ENCODE peak calls at places on chromosome 15, in seven cellular contexts. V is mesendoderm, N is H1, G is H9, D is neuronal stem cell, K is IMR-90, T is trophoblast cell. C is an unnamed sample.

GRCh38 chr15:84775867-84776449 is 27.6 kb downstream of the ZNF592 start:
- DNase-seq in V (no peak), N (no peak), G (no peak), D (no peak), K (no peak), T (no peak), C (no peak)

GRCh38 chr15:34279341-34279740 is 54.5 kb downstream of the EMC4 start:
- DNase-seq in V (no peak), N (no peak), G (no peak), D (no peak), K (no peak), T (no peak), C (no peak)

GRCh38 chr15:88302373-88302772 is 45.8 kb upstream of the NTRK3 start:
- DNase-seq in V (no peak), N (no peak), G (no peak), D (no peak), K (no peak), T (no peak), C (no peak)

GRCh38 chr15:44646460-44646859 is 17.0 kb downstream of the SPG11 start:
- DNase-seq in V (no peak), N (no peak), G (no peak), D (no peak), K (no peak), T (no peak), C (no peak)

GRCh38 chr15:47027322-47027946 is 689.9 kb upstream of the SEMA6D start:
- DNase-seq in V (peak), N (peak), G (peak), D (no peak), K (no peak), T (no peak), C (peak)

GRCh38 chr15:29270169-29270955 is 740 bp upstream of the NSMCE3 start:
- DNase-seq in V (no peak), N (no peak), G (no peak), D (no peak), K (peak), T (peak), C (peak)

GRCh38 chr15:77002436-77002835 is 7.5 kb downstream of the PSTPIP1 start:
- DNase-seq in V (no peak), N (no peak), G (no peak), D (no peak), K (no peak), T (no peak), C (no peak)

GRCh38 chr15:41992803-41993190 is 20.4 kb upstream of the EHD4 start:
- DNase-seq in V (no peak), N (no peak), G (no peak), D (no peak), K (no peak), T (no peak), C (no peak)

GRCh38 chr15:57218826-57219576 is 157.3 kb upstream of the CGNL1 start:
- DNase-seq in V (peak), N (no peak), G (peak), D (peak), K (peak), T (no peak), C (peak)

GRCh38 chr15:78087944-78088772 is 4.2 kb upstream of the SH2D7 start:
- DNase-seq in V (no peak), N (no peak), G (no peak), D (no peak), K (peak), T (peak), C (peak)

GRCh38 chr15:35168464-35168863 is 83.4 kb upstream of the NANOGP8 start:
- DNase-seq in V (no peak), N (no peak), G (no peak), D (no peak), K (peak), T (no peak), C (peak)

GRCh38 chr15:100635406-100636071 is 33.1 kb downstream of the ASB7 start:
- DNase-seq in V (peak), N (no peak), G (peak), D (no peak), K (no peak), T (no peak), C (no peak)
- H3K9ac ChIP-seq in V (no peak), N (no peak), G (no peak), D (no peak), K (no peak), T (no peak), C (no peak)

GRCh38 chr15:63523306-63523990 is 19.1 kb downstream of the USP3 start:
- DNase-seq in V (no peak), N (no peak), G (no peak), D (no peak), K (peak), T (peak), C (peak)
- H2AK5ac ChIP-seq in V (no peak), N (no peak), G (no peak), D (no peak), K (peak), T (no peak), C (no peak)

GRCh38 chr15:66755298-66756068 is 53.4 kb downstream of the SMAD6 start:
- DNase-seq in V (no peak), N (no peak), G (no peak), D (no peak), K (no peak), T (no peak), C (no peak)

GRCh38 chr15:66756220-66756769 is 54.3 kb downstream of the SMAD6 start:
- DNase-seq in V (no peak), N (no peak), G (no peak), D (no peak), K (no peak), T (no peak), C (no peak)

GRCh38 chr15:66758844-66759243 is 56.8 kb downstream of the SMAD6 start:
- DNase-seq in V (no peak), N (no peak), G (no peak), D (no peak), K (no peak), T (peak), C (no peak)

GRCh38 chr15:66757030-66757429 is 55.0 kb downstream of the SMAD6 start:
- DNase-seq in V (no peak), N (no peak), G (no peak), D (no peak), K (no peak), T (no peak), C (no peak)

GRCh38 chr15:66757521-66757920 is 55.5 kb downstream of the SMAD6 start:
- DNase-seq in V (no peak), N (no peak), G (no peak), D (no peak), K (no peak), T (no peak), C (no peak)
- H3K9ac ChIP-seq in V (no peak), N (no peak), G (no peak), D (no peak), K (no peak), T (no peak), C (no peak)

GRCh38 chr15:53634517-53635106 is 124.9 kb downstream of the WDR72 start:
- DNase-seq in V (no peak), N (no peak), G (no peak), D (no peak), K (no peak), T (no peak), C (no peak)
- H2AK5ac ChIP-seq in V (no peak), N (peak), G (no peak), D (no peak), K (no peak), T (no peak), C (no peak)

GRCh38 chr15:63155486-63155885 is 1.8 kb downstream of the RPS27L start:
- DNase-seq in V (no peak), N (no peak), G (no peak), D (no peak), K (no peak), T (no peak), C (no peak)
- H3K9ac ChIP-seq in V (no peak), N (no peak), G (no peak), D (no peak), K (peak), T (no peak), C (peak)

GRCh38 chr15:61780278-61780677 is 280.0 kb downstream of the VPS13C start:
- DNase-seq in V (no peak), N (no peak), G (no peak), D (no peak), K (no peak), T (no peak), C (no peak)

DNA sequence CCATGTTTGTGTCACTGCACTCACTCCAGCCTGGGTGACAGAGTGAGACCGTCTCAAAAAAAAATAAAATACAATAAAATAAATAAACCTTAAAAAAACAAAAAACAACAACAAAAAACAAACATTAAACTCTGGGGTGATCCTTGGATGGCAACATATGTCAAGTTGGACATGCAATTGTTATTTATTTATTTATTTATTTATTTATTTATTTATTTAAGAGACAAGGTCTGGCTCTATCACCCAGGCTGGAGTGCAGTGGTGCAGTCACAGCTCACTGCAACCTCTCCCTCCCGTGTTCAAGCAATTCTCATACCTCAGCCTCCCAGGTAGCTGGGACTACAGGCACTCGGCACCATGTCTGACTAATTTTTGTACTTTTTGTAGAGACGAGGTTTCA is 275.5 kb downstream of the VPS13C start:
- DNase-seq in V (no peak), N (no peak), G (no peak), D (no peak), K (no peak), T (no peak), C (no peak)
- H2AK5ac ChIP-seq in V (no peak), N (no peak), G (no peak), D (no peak), K (no peak), T (no peak), C (no peak)

C was measured in mesenchymal stem cell.